ENCODE peak calls at places on chromosomes 11 and 22, in six cellular contexts. Y is prostate gland, R is left ventricle myocardium inferior, G is tibial nerve, N is psoas muscle, W is aorta. C is an unnamed sample.

GRCh38 chr11:16114978-16115871 is 241.1 kb downstream of the SOX6 start:
- DNase-seq in G (no peak), N (no peak), R (no peak), W (no peak), Y (no peak), C (no peak)

GRCh38 chr11:134022748-134023147 is 46.1 kb upstream of the JAM3 start:
- DNase-seq in W (peak; percentile 27), R (no peak), G (no peak), Y (no peak), N (peak; percentile 9), C (no peak)

GRCh38 chr22:49976439-49977175 is 16.0 kb downstream of the PIM3 start:
- DNase-seq in Y (no peak), N (no peak), W (peak; percentile 13), R (no peak), G (no peak), C (no peak)

GRCh38 chr11:102666331-102666957 is 39.1 kb downstream of the MMP27 start:
- DNase-seq in N (no peak), Y (peak; percentile 36), W (no peak), R (no peak), G (peak; percentile 29), C (no peak)

GRCh38 chr11:94926698-94927237 is 46.6 kb downstream of the CWC15 start:
- DNase-seq in N (peak; percentile 89), G (peak; percentile 85), Y (peak; percentile 9), W (peak; percentile 87), R (peak; percentile 87), C (peak; percentile 22)

GRCh38 chr11:112212290-112212689 is 13.9 kb upstream of the PTS start:
- DNase-seq in W (no peak), R (no peak), Y (no peak), N (no peak), G (no peak), C (no peak)

GRCh38 chr22:49081926-49082325 is 745.7 kb downstream of the BRD1 start:
- DNase-seq in W (no peak), Y (no peak), N (peak; percentile 10), G (no peak), R (no peak), C (no peak)

GRCh38 chr11:130861283-130861682 is 55.0 kb downstream of the SNX19 start:
- DNase-seq in Y (no peak), G (no peak), R (no peak), N (no peak), W (no peak), C (no peak)

GRCh38 chr11:18012314-18012905 is 437 bp downstream of the SERGEF start:
- DNase-seq in Y (peak; percentile 13), R (peak; percentile 15), N (peak; percentile 50), W (no peak), G (peak; percentile 8), C (no peak)

GRCh38 chr22:47724030-47724429 is 961.6 kb downstream of the TBC1D22A start:
- DNase-seq in Y (no peak), W (no peak), G (no peak), R (no peak), N (no peak), C (no peak)

GRCh38 chr11:35752115-35752514 is 89.5 kb downstream of the TRIM44 start:
- DNase-seq in R (no peak), G (no peak), W (no peak), N (no peak), Y (no peak), C (no peak)

GRCh38 chr11:101807521-101807920 is 107.3 kb upstream of the CEP126 start:
- DNase-seq in W (no peak), R (no peak), N (no peak), G (no peak), Y (no peak), C (no peak)

GRCh38 chr22:29623553-29624169 is 20.2 kb downstream of the NF2 start:
- DNase-seq in Y (no peak), W (no peak), N (no peak), G (no peak), R (no peak), C (no peak)

GRCh38 chr11:1064167-1064566 is 10.5 kb upstream of the MUC2 start:
- DNase-seq in Y (no peak), W (no peak), R (no peak), G (no peak), N (no peak), C (no peak)

GRCh38 chr11:28799316-28799715 is 691.1 kb downstream of the METTL15 start:
- DNase-seq in W (no peak), N (no peak), Y (no peak), G (no peak), R (no peak), C (no peak)

GRCh38 chr11:3340025-3340424 is 38.9 kb downstream of the ZNF195 start:
- DNase-seq in R (no peak), G (no peak), W (no peak), N (no peak), Y (no peak), C (no peak)

GRCh38 chr11:125376117-125376516 is 119.9 kb downstream of the FEZ1 start:
- DNase-seq in G (no peak), N (peak; percentile 91), Y (peak; percentile 52), R (peak; percentile 78), W (peak; percentile 91), C (peak; percentile 87)

GRCh38 chr11:60836866-60837510 is 4.9 kb upstream of the CCDC86 start:
- DNase-seq in R (no peak), N (peak; percentile 15), Y (no peak), W (no peak), G (no peak), C (no peak)

GRCh38 chr22:46043816-46044717 is 67.1 kb upstream of the WNT7B start:
- DNase-seq in G (no peak), W (no peak), N (peak; percentile 79), Y (peak; percentile 82), R (peak; percentile 41), C (no peak)

GRCh38 chr11:130106381-130106780 is 36.7 kb downstream of the APLP2 start:
- DNase-seq in W (no peak), Y (no peak), N (no peak), G (no peak), R (no peak), C (no peak)

DNA sequence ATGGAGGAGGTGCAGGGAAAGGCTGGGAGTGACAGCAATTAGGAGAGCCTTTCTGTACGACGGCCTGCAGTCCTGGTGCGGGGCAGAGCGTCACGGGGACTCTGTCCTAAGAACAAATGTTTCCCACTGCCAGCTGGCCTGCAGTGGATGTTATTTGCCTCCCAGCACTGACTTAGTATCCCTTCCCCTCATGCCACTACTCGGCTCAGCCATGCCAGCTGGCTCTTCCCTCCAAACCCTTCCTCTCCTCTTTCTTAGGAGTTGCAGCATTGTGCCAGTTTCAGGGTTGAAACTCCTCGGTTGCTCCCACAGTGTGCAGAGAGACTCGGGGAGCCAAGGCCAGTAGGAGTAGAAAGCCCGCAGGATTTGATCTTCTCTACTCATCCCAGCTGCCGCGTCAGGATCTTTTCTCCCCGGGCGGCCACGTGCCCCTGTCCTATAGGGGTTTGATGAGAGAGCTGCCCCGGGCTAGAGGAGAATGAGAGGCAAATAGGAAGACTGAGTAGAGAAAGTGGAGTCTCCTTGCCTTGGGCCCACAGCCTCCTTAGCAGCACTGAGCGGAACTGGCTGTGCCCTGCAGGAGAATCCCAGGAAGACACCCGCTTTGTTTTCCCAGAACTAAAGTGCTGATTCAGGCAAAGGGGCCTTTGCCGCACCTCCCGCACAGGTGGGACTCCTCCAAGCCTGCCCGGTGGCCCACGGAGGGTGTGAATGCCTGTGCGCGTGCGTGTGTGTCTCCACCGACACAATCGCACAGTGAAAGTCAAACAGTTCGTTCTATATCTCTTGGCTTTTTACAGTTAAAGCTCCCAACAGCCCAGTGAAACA is 875.4 kb downstream of the NTM start:
- DNase-seq in W (no peak), G (no peak), N (no peak), R (no peak), Y (no peak), C (peak; percentile 59)
- H3K27ac ChIP-seq in W (no peak overlapping the region), G (no peak overlapping the region), N (no peak overlapping the region), R (no peak overlapping the region), Y (no peak overlapping the region), C (no peak overlapping the region)

DNA sequence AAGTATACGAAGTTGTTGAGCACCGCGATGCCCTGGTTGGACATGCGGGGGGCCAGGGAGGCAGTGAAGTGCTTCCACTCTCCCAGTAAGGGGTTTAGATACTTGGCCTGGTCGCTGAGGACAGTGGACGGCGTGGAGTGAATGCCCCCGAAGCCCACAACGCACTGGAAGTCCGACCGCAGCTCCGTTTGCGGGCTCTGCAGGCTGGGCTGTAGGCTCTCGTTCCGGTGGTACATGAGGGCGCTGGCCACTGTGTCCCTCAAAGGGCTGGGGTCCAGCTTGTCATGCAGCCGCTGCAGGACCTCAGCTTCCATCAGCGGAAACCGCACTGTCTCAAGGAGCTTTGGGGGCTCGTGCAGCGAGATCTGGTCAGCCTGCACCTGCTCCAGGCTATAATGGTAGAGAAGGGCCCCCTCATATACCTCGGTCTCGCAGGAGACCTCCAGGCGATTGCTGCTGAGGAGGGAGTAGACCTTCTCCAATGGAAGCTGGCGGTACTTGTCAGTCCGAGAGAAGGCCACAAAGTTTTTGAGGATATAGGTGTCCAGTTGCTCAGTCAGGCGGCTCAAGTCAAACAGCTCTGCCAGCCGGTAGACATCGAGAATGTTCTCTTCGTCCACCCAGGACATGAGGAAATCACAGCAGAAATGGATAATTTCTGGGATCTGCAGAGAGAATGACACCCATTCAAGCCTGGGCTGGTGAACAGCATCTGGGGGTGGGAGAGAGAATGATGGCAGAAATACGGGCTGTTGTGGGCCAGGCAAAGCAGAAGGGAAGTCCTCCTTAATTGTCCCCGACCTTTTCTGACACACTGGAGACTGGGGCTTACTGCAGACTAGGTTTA is 27.5 kb upstream of the SCARF2 start:
- DNase-seq in W (peak; percentile 57), Y (no peak), N (peak; percentile 43), G (no peak), R (no peak), C (no peak)
- H3K27ac ChIP-seq in W (no peak overlapping the region), Y (no peak overlapping the region), N (no peak overlapping the region), G (no peak overlapping the region), R (no peak overlapping the region), C (no peak overlapping the region)

GRCh38 chr11:75400110-75400865 is 970 bp downstream of the RPS3 start:
- DNase-seq in G (no peak), N (no peak), W (no peak), R (no peak), Y (no peak), C (no peak)

GRCh38 chr11:75403037-75403436 is 3.7 kb downstream of the RPS3 start:
- DNase-seq in N (no peak), Y (no peak), R (no peak), W (no peak), G (no peak), C (no peak)

GRCh38 chr11:75402002-75402773 is 2.9 kb downstream of the RPS3 start:
- DNase-seq in Y (no peak), N (no peak), G (no peak), R (no peak), W (no peak), C (no peak)

GRCh38 chr11:75399344-75400109 is at the start of gene RPS3:
- DNase-seq in R (peak; percentile 92), Y (peak; percentile 92), G (peak; percentile 91), N (peak; percentile 95), W (peak; percentile 97), C (peak; percentile 90)

DNA sequence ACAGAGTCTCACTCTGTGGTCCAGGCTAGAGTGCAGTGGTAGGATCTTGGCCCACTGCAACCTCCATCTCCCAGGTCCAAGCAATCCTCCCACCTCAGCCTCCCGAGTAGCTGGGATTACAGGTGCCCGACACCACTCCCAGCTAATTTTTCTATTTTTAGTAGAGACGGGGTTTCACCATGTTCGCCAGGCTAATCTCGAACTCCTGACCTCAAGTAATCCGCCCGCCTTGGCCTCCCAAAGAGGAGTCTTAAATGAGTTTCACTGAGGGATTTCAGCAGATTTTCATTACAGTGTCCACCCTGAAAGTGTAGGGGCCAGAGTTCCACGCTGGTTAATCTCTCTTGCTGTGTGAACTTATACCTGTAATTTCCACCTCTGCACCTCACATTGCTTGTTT is 412 bp upstream of the RPS3 start:
- DNase-seq in Y (no peak), W (no peak), G (no peak), R (no peak), N (no peak), C (no peak)
- H3K27ac ChIP-seq in Y (no peak overlapping the region), W (no peak overlapping the region), G (no peak overlapping the region), R (peak overlapping the region; percentile 88), N (no peak overlapping the region), C (no peak overlapping the region)

GRCh38 chr11:83124631-83125424 is 32.1 kb upstream of the PCF11 start:
- DNase-seq in R (no peak), G (no peak), W (no peak), N (no peak), Y (no peak), C (no peak)
- H3K27ac ChIP-seq in R (no peak overlapping the region), G (no peak overlapping the region), W (no peak overlapping the region), N (no peak overlapping the region), Y (no peak overlapping the region), C (no peak overlapping the region)